ENCODE peak calls at places on chromosomes 6 and 20, in five cellular contexts. P is OCI-M1, L is mammary epithelial cell, I is iris pigment epithelial cell, W is hippocampal formation. T is an unnamed sample.

GRCh38 chr20:20548527-20549266 is 163.7 kb downstream of the RALGAPA2 start:
- DNase-seq in P (no peak), L (peak), I (no peak), W (no peak), T (peak)

GRCh38 chr6:16511048-16511660 is 250.1 kb downstream of the ATXN1 start:
- DNase-seq in L (peak), P (peak), I (peak), W (peak), T (peak)

GRCh38 chr6:30789606-30790005 is 45.3 kb upstream of the IER3 start:
- DNase-seq in I (no peak), W (no peak), L (no peak), P (no peak), T (no peak)

GRCh38 chr6:45845546-45845945 is 170.1 kb downstream of the CLIC5 start:
- DNase-seq in W (no peak), I (peak), L (peak), P (peak), T (peak)

GRCh38 chr6:49919261-49919660 is 44.7 kb downstream of the DEFB114 start:
- DNase-seq in P (no peak), L (no peak), W (no peak), I (no peak), T (no peak)

GRCh38 chr6:139752086-139752485 is 377.6 kb upstream of the CITED2 start:
- DNase-seq in L (no peak), I (no peak), W (no peak), P (no peak), T (no peak)

GRCh38 chr6:158092806-158093205 is 75.3 kb downstream of the SERAC1 start:
- DNase-seq in P (no peak), L (no peak), I (no peak), W (no peak), T (no peak)

GRCh38 chr6:33557376-33557775 is 22.7 kb downstream of the BAK1 start:
- DNase-seq in P (no peak), I (no peak), L (no peak), W (no peak), T (no peak)

GRCh38 chr6:44855562-44856494 is 468.3 kb downstream of the CDC5L start:
- DNase-seq in P (peak), W (no peak), L (no peak), I (peak), T (no peak)

GRCh38 chr6:125940691-125941090 is 15.9 kb upstream of the HINT3 start:
- DNase-seq in I (no peak), P (peak), W (no peak), L (peak), T (peak)

GRCh38 chr20:46365483-46366215 is 40.8 kb downstream of the ELMO2 start:
- DNase-seq in L (no peak), W (peak), P (no peak), I (no peak), T (no peak)

GRCh38 chr6:40852667-40853383 is 186.2 kb downstream of the UNC5CL start:
- DNase-seq in L (no peak), W (no peak), P (peak), I (peak), T (peak)

GRCh38 chr20:17023811-17024210 is 203.0 kb upstream of the PCSK2 start:
- DNase-seq in L (no peak), W (no peak), P (no peak), I (peak), T (no peak)

GRCh38 chr6:34792605-34793500 is 970 bp downstream of the BLTP3A start:
- DNase-seq in L (peak), I (peak), W (no peak), P (peak), T (peak)

GRCh38 chr6:121544691-121545090 is 109.2 kb downstream of the GJA1 start:
- DNase-seq in P (no peak), W (no peak), I (no peak), L (no peak), T (no peak)

GRCh38 chr6:100657678-100658330 is 193.1 kb upstream of the SIM1 start:
- DNase-seq in P (peak), W (peak), I (no peak), L (no peak), T (peak)

T was measured in renal cortical epithelial cell.